ENCODE peak calls at places on chromosomes 16 and 17, in five cellular contexts. One of them, this sample, is unnamed.

GRCh38 chr16:57444711-57445110 is 2.5 kb downstream of the CIAPIN1 start:
- DNase-seq in endodermal cell: no peak
- DNase-seq in M059J: no peak
- DNase-seq in activated naive CD8-positive, alpha-beta T cell treated with anti-CD3 and anti-CD28 coated beads for 36 hours: no peak
- DNase-seq in NCI-H1092 treated with DMSO at 0.1 percent for 48 hours: no peak
- DNase-seq in this sample: no peak

GRCh38 chr16:83946781-83947566 is 6.1 kb upstream of the OSGIN1 start:
- DNase-seq in M059J: no peak
- DNase-seq in endodermal cell: no peak
- DNase-seq in activated naive CD8-positive, alpha-beta T cell treated with anti-CD3 and anti-CD28 coated beads for 36 hours: no peak
- DNase-seq in NCI-H1092 treated with DMSO at 0.1 percent for 48 hours: no peak
- DNase-seq in this sample: no peak

GRCh38 chr16:75616541-75617010 is 6.5 kb downstream of the ADAT1 start:
- DNase-seq in endodermal cell: no peak
- DNase-seq in M059J: no peak
- DNase-seq in activated naive CD8-positive, alpha-beta T cell treated with anti-CD3 and anti-CD28 coated beads for 36 hours: no peak
- DNase-seq in NCI-H1092 treated with DMSO at 0.1 percent for 48 hours: no peak
- DNase-seq in this sample: no peak

GRCh38 chr17:77968788-77969187 is 10.3 kb downstream of the TNRC6C start:
- DNase-seq in activated naive CD8-positive, alpha-beta T cell treated with anti-CD3 and anti-CD28 coated beads for 36 hours: no peak
- DNase-seq in M059J: no peak
- DNase-seq in NCI-H1092 treated with DMSO at 0.1 percent for 48 hours: no peak
- DNase-seq in endodermal cell: peak; percentile 14
- DNase-seq in this sample: no peak

GRCh38 chr17:78151514-78152008 is 5.4 kb downstream of the C17orf99 start:
- DNase-seq in M059J: no peak
- DNase-seq in endodermal cell: peak; percentile 83
- DNase-seq in activated naive CD8-positive, alpha-beta T cell treated with anti-CD3 and anti-CD28 coated beads for 36 hours: no peak
- DNase-seq in NCI-H1092 treated with DMSO at 0.1 percent for 48 hours: no peak
- DNase-seq in this sample: no peak

GRCh38 chr17:33024688-33025486 is 33.2 kb downstream of the SPACA3 start:
- DNase-seq in NCI-H1092 treated with DMSO at 0.1 percent for 48 hours: no peak
- DNase-seq in endodermal cell: peak; percentile 62
- DNase-seq in activated naive CD8-positive, alpha-beta T cell treated with anti-CD3 and anti-CD28 coated beads for 36 hours: no peak
- DNase-seq in M059J: no peak
- DNase-seq in this sample: no peak

GRCh38 chr17:76414334-76415295 is 30.2 kb downstream of the SPHK1 start:
- DNase-seq in activated naive CD8-positive, alpha-beta T cell treated with anti-CD3 and anti-CD28 coated beads for 36 hours: no peak
- DNase-seq in M059J: peak; percentile 18
- DNase-seq in NCI-H1092 treated with DMSO at 0.1 percent for 48 hours: peak; percentile 86
- DNase-seq in endodermal cell: no peak
- DNase-seq in this sample: no peak

GRCh38 chr17:3695129-3695722 is 729 bp downstream of the P2RX5 start:
- DNase-seq in M059J: peak; percentile 43
- DNase-seq in activated naive CD8-positive, alpha-beta T cell treated with anti-CD3 and anti-CD28 coated beads for 36 hours: no peak
- DNase-seq in NCI-H1092 treated with DMSO at 0.1 percent for 48 hours: no peak
- DNase-seq in endodermal cell: peak; percentile 62
- DNase-seq in this sample: no peak

GRCh38 chr16:23505942-23506605 is 4.2 kb downstream of the GGA2 start:
- DNase-seq in endodermal cell: no peak
- DNase-seq in NCI-H1092 treated with DMSO at 0.1 percent for 48 hours: no peak
- DNase-seq in activated naive CD8-positive, alpha-beta T cell treated with anti-CD3 and anti-CD28 coated beads for 36 hours: no peak
- DNase-seq in M059J: peak; percentile 28
- DNase-seq in this sample: no peak

GRCh38 chr17:43591750-43592562 is 45.8 kb upstream of the ETV4 start:
- DNase-seq in M059J: peak; percentile 59
- DNase-seq in NCI-H1092 treated with DMSO at 0.1 percent for 48 hours: no peak
- DNase-seq in activated naive CD8-positive, alpha-beta T cell treated with anti-CD3 and anti-CD28 coated beads for 36 hours: no peak
- DNase-seq in endodermal cell: no peak
- DNase-seq in this sample: peak; percentile 85

GRCh38 chr17:57213180-57213825 is 43.0 kb upstream of the MSI2 start:
- DNase-seq in NCI-H1092 treated with DMSO at 0.1 percent for 48 hours: no peak
- DNase-seq in endodermal cell: no peak
- DNase-seq in activated naive CD8-positive, alpha-beta T cell treated with anti-CD3 and anti-CD28 coated beads for 36 hours: no peak
- DNase-seq in M059J: peak; percentile 4
- DNase-seq in this sample: peak; percentile 16

GRCh38 chr16:69166221-69166833 is 20.6 kb upstream of the SNTB2 start:
- DNase-seq in activated naive CD8-positive, alpha-beta T cell treated with anti-CD3 and anti-CD28 coated beads for 36 hours: peak; percentile 83
- DNase-seq in endodermal cell: no peak
- DNase-seq in M059J: peak; percentile 65
- DNase-seq in NCI-H1092 treated with DMSO at 0.1 percent for 48 hours: no peak
- DNase-seq in this sample: peak; percentile 92